ENCODE peak calls at places on chromosomes 12 and 14, in seven cellular contexts. P is cardiac muscle cell, Z is retina, G is adrenal gland, R is IMR-90, K is H9, E is NCI-H2081 treated with DMSO at 0.1 percent for 48 hours. J is an unnamed sample.

GRCh38 chr14:97976861-97977260 is 1179.7 kb downstream of the VRK1 start:
- DNase-seq in P (no peak), Z (no peak), G (no peak), R (no peak), K (no peak), E (no peak), J (peak; percentile 36)

GRCh38 chr12:84124211-84124610 is 788.4 kb downstream of the SLC6A15 start:
- DNase-seq in P (no peak), Z (no peak), G (no peak), R (peak; percentile 14), K (no peak), E (no peak), J (no peak)

GRCh38 chr12:25682421-25682820 is 129.3 kb upstream of the LMNTD1 start:
- DNase-seq in P (no peak), Z (no peak), G (no peak), R (peak; percentile 23), K (no peak), E (no peak), J (no peak)

GRCh38 chr12:97229036-97229435 is 233.6 kb upstream of the RMST start:
- DNase-seq in P (no peak), Z (no peak), G (no peak), R (no peak), K (no peak), E (peak; percentile 93), J (no peak)

GRCh38 chr12:29783773-29784666 is at the start of gene TMTC1:
- DNase-seq in P (peak; percentile 89), Z (peak; percentile 79), G (peak; percentile 69), R (peak; percentile 50), K (peak; percentile 88), E (no peak), J (peak; percentile 84)

GRCh38 chr12:51910691-51911090 is 3.4 kb downstream of the ACVRL1 start:
- DNase-seq in P (no peak), Z (no peak), G (no peak), R (no peak), K (no peak), E (no peak), J (no peak)

GRCh38 chr12:54360717-54361456 is 3.4 kb downstream of the GPR84 start:
- DNase-seq in P (peak; percentile 92), Z (peak; percentile 81), G (peak; percentile 80), R (peak; percentile 82), K (peak; percentile 94), E (peak; percentile 62), J (peak; percentile 79)

GRCh38 chr14:79246200-79246599 is 965.1 kb downstream of the DIO2 start:
- DNase-seq in P (peak; percentile 38), Z (no peak), G (no peak), R (no peak), K (no peak), E (no peak), J (no peak)

GRCh38 chr12:132018193-132018916 is 68.6 kb downstream of the EP400 start:
- DNase-seq in P (no peak), Z (no peak), G (no peak), R (peak; percentile 24), K (no peak), E (no peak), J (no peak)

GRCh38 chr14:99361596-99362220 is 89.7 kb upstream of the BCL11B start:
- DNase-seq in P (no peak), Z (peak; percentile 56), G (no peak), R (no peak), K (no peak), E (no peak), J (no peak)

GRCh38 chr12:132506730-132507538 is 17.0 kb downstream of the FBRSL1 start:
- DNase-seq in P (peak; percentile 58), Z (peak; percentile 76), G (peak; percentile 95), R (peak; percentile 77), K (peak; percentile 76), E (no peak), J (peak; percentile 91)

GRCh38 chr14:24574206-24574774 is 1.8 kb downstream of the CTSG start:
- DNase-seq in P (no peak), Z (no peak), G (no peak), R (no peak), K (no peak), E (no peak), J (no peak)

GRCh38 chr12:115355301-115355700 is 671.3 kb upstream of the TBX3 start:
- DNase-seq in P (no peak), Z (no peak), G (no peak), R (peak; percentile 45), K (no peak), E (no peak), J (no peak)

GRCh38 chr12:69161835-69162234 is 77.5 kb upstream of the CPSF6 start:
- DNase-seq in P (no peak), Z (peak; percentile 37), G (no peak), R (no peak), K (no peak), E (no peak), J (no peak)

GRCh38 chr12:105102673-105103072 is 4.9 kb upstream of the WASHC4 start:
- DNase-seq in P (no peak), Z (no peak), G (no peak), R (no peak), K (no peak), E (no peak), J (no peak)

GRCh38 chr14:103055693-103056092 is 1.7 kb downstream of the CDC42BPB start:
- DNase-seq in P (no peak), Z (no peak), G (no peak), R (peak; percentile 10), K (no peak), E (no peak), J (no peak)

GRCh38 chr14:55605793-55606192 is 25.8 kb downstream of the KTN1 start:
- DNase-seq in P (no peak), Z (no peak), G (no peak), R (no peak), K (no peak), E (no peak), J (no peak)

GRCh38 chr14:51020024-51020710 is 74.7 kb downstream of the TRIM9 start:
- DNase-seq in P (peak; percentile 51), Z (peak; percentile 83), G (no peak), R (no peak), K (no peak), E (no peak), J (no peak)

GRCh38 chr12:45912774-45913173 is 77.6 kb downstream of the SCAF11 start:
- DNase-seq in P (no peak), Z (no peak), G (no peak), R (no peak), K (no peak), E (no peak), J (no peak)

GRCh38 chr14:24808412-24808811 is 174.4 kb upstream of the GZMB start:
- DNase-seq in P (no peak), Z (no peak), G (no peak), R (no peak), K (no peak), E (no peak), J (no peak)

GRCh38 chr14:70536830-70537229 is 2.0 kb upstream of the ADAM20 start:
- DNase-seq in P (no peak), Z (no peak), G (no peak), R (no peak), K (no peak), E (no peak), J (no peak)

GRCh38 chr14:34676516-34677211 is 37.7 kb downstream of the CFL2 start:
- DNase-seq in P (no peak), Z (no peak), G (no peak), R (no peak), K (no peak), E (no peak), J (no peak)

GRCh38 chr14:99254391-99255009 is 17.5 kb downstream of the BCL11B start:
- DNase-seq in P (no peak), Z (peak; percentile 52), G (no peak), R (no peak), K (no peak), E (no peak), J (no peak)

GRCh38 chr14:23359167-23359626 is 5.8 kb downstream of the EFS start:
- DNase-seq in P (no peak), Z (no peak), G (no peak), R (no peak), K (peak; percentile 18), E (no peak), J (no peak)

GRCh38 chr12:7175493-7175892 is 14.0 kb upstream of the PEX5 start:
- DNase-seq in P (no peak), Z (no peak), G (no peak), R (peak; percentile 47), K (no peak), E (no peak), J (no peak)

J was measured in heart left ventricle.